ENCODE peak calls at places on chromosomes 13 and 19, in eight cellular contexts. One of them, this sample, is unnamed.

GRCh38 chr19:4624733-4625362 is 14.5 kb upstream of the TNFAIP8L1 start:
- DNase-seq in MV-4-11: peak
- DNase-seq in GOT3: no peak
- DNase-seq in hippocampal formation: no peak
- DNase-seq in effector CD4-positive, alpha-beta T cell: no peak
- DNase-seq in Ammon's horn: no peak
- DNase-seq in BJ: no peak
- DNase-seq in frontal cortex: no peak
- DNase-seq in this sample: no peak

GRCh38 chr13:104691765-104692164 is 1625.5 kb upstream of the SLC10A2 start:
- DNase-seq in effector CD4-positive, alpha-beta T cell: no peak
- DNase-seq in BJ: no peak
- DNase-seq in Ammon's horn: no peak
- DNase-seq in hippocampal formation: no peak
- DNase-seq in frontal cortex: no peak
- DNase-seq in GOT3: no peak
- DNase-seq in MV-4-11: no peak
- DNase-seq in this sample: no peak

GRCh38 chr19:43784251-43784980 is 3.6 kb upstream of the KCNN4 start:
- DNase-seq in hippocampal formation: no peak
- DNase-seq in frontal cortex: no peak
- DNase-seq in BJ: no peak
- DNase-seq in MV-4-11: peak
- DNase-seq in Ammon's horn: no peak
- DNase-seq in GOT3: peak
- DNase-seq in effector CD4-positive, alpha-beta T cell: peak
- DNase-seq in this sample: no peak

GRCh38 chr13:110283661-110284516 is 23.1 kb downstream of the COL4A1 start:
- DNase-seq in Ammon's horn: no peak
- DNase-seq in frontal cortex: no peak
- DNase-seq in effector CD4-positive, alpha-beta T cell: no peak
- DNase-seq in MV-4-11: no peak
- DNase-seq in hippocampal formation: no peak
- DNase-seq in BJ: peak
- DNase-seq in GOT3: no peak
- DNase-seq in this sample: no peak

GRCh38 chr19:16899566-16900075 is 10.8 kb downstream of the F2RL3 start:
- DNase-seq in MV-4-11: peak
- DNase-seq in frontal cortex: no peak
- DNase-seq in GOT3: no peak
- DNase-seq in Ammon's horn: no peak
- DNase-seq in hippocampal formation: no peak
- DNase-seq in BJ: no peak
- DNase-seq in effector CD4-positive, alpha-beta T cell: no peak
- DNase-seq in this sample: no peak

GRCh38 chr19:47719047-47719885 is 6.0 kb downstream of the EHD2 start:
- DNase-seq in Ammon's horn: peak
- DNase-seq in MV-4-11: no peak
- DNase-seq in BJ: peak
- DNase-seq in GOT3: peak
- DNase-seq in effector CD4-positive, alpha-beta T cell: no peak
- DNase-seq in hippocampal formation: no peak
- DNase-seq in frontal cortex: peak
- DNase-seq in this sample: peak

GRCh38 chr19:11041966-11042627 is 47.2 kb upstream of the LDLR start:
- DNase-seq in hippocampal formation: no peak
- DNase-seq in BJ: no peak
- DNase-seq in MV-4-11: no peak
- DNase-seq in frontal cortex: no peak
- DNase-seq in Ammon's horn: peak
- DNase-seq in effector CD4-positive, alpha-beta T cell: no peak
- DNase-seq in GOT3: no peak
- DNase-seq in this sample: no peak

GRCh38 chr19:40284251-40284500 is 969 bp downstream of the AKT2 start:
- DNase-seq in hippocampal formation: no peak
- DNase-seq in BJ: no peak
- DNase-seq in effector CD4-positive, alpha-beta T cell: no peak
- DNase-seq in frontal cortex: no peak
- DNase-seq in Ammon's horn: no peak
- DNase-seq in GOT3: no peak
- DNase-seq in MV-4-11: no peak
- DNase-seq in this sample: no peak

GRCh38 chr19:6540918-6541689 is 10.3 kb downstream of the TNFSF9 start:
- DNase-seq in effector CD4-positive, alpha-beta T cell: no peak
- DNase-seq in Ammon's horn: no peak
- DNase-seq in MV-4-11: peak
- DNase-seq in GOT3: no peak
- DNase-seq in hippocampal formation: no peak
- DNase-seq in frontal cortex: no peak
- DNase-seq in BJ: no peak
- DNase-seq in this sample: no peak

GRCh38 chr13:32001392-32001768 is 30.2 kb upstream of the FRY start:
- DNase-seq in Ammon's horn: no peak
- DNase-seq in BJ: no peak
- DNase-seq in hippocampal formation: no peak
- DNase-seq in frontal cortex: peak
- DNase-seq in effector CD4-positive, alpha-beta T cell: no peak
- DNase-seq in GOT3: no peak
- DNase-seq in MV-4-11: no peak
- DNase-seq in this sample: no peak

GRCh38 chr19:33781536-33781935 is 15.1 kb upstream of the KCTD15 start:
- DNase-seq in hippocampal formation: no peak
- DNase-seq in frontal cortex: no peak
- DNase-seq in effector CD4-positive, alpha-beta T cell: no peak
- DNase-seq in GOT3: no peak
- DNase-seq in Ammon's horn: no peak
- DNase-seq in BJ: no peak
- DNase-seq in MV-4-11: no peak
- DNase-seq in this sample: no peak

GRCh38 chr13:35927554-35927953 is 203.6 kb downstream of the DCLK1 start:
- DNase-seq in frontal cortex: no peak
- DNase-seq in MV-4-11: no peak
- DNase-seq in BJ: no peak
- DNase-seq in GOT3: no peak
- DNase-seq in effector CD4-positive, alpha-beta T cell: no peak
- DNase-seq in Ammon's horn: no peak
- DNase-seq in hippocampal formation: no peak
- DNase-seq in this sample: no peak

GRCh38 chr19:29965529-29965928 is 23.5 kb downstream of the URI1 start:
- DNase-seq in hippocampal formation: no peak
- DNase-seq in BJ: no peak
- DNase-seq in Ammon's horn: no peak
- DNase-seq in frontal cortex: no peak
- DNase-seq in effector CD4-positive, alpha-beta T cell: no peak
- DNase-seq in GOT3: no peak
- DNase-seq in MV-4-11: no peak
- DNase-seq in this sample: no peak

GRCh38 chr13:28464861-28465260 is 30.1 kb downstream of the FLT1 start:
- DNase-seq in BJ: no peak
- DNase-seq in hippocampal formation: no peak
- DNase-seq in GOT3: no peak
- DNase-seq in MV-4-11: no peak
- DNase-seq in frontal cortex: no peak
- DNase-seq in Ammon's horn: peak
- DNase-seq in effector CD4-positive, alpha-beta T cell: no peak
- DNase-seq in this sample: no peak

GRCh38 chr13:40275155-40275554 is 391.3 kb downstream of the FOXO1 start:
- DNase-seq in hippocampal formation: no peak
- DNase-seq in Ammon's horn: no peak
- DNase-seq in GOT3: no peak
- DNase-seq in BJ: no peak
- DNase-seq in frontal cortex: no peak
- DNase-seq in effector CD4-positive, alpha-beta T cell: no peak
- DNase-seq in MV-4-11: no peak
- DNase-seq in this sample: no peak

GRCh38 chr13:46206138-46206537 is 5.6 kb upstream of the LRRC63 start:
- DNase-seq in frontal cortex: no peak
- DNase-seq in effector CD4-positive, alpha-beta T cell: no peak
- DNase-seq in hippocampal formation: no peak
- DNase-seq in Ammon's horn: no peak
- DNase-seq in GOT3: no peak
- DNase-seq in BJ: no peak
- DNase-seq in MV-4-11: no peak
- DNase-seq in this sample: no peak